ENCODE peak calls at places on chromosomes 4 and X, in five cellular contexts. L is HepG2, H is WTC11, R is GM12878, K is K562. A is an unnamed sample.

GRCh38 chr4:83356899-83357661 is 22.4 kb upstream of the HPSE start:
- DNase-seq in R (no peak), H (no peak), L (peak), K (no peak), A (no peak)

GRCh38 chrX:44974462-44974861 is 101.5 kb downstream of the KDM6A start:
- DNase-seq in H (no peak), L (no peak), K (no peak), R (no peak), A (peak)

GRCh38 chr4:74934016-74934821 is 1.3 kb downstream of the PARM1 start:
- DNase-seq in H (peak), K (no peak), R (no peak), L (no peak), A (no peak)

GRCh38 chr4:51963871-51964513 is 56.2 kb downstream of the LRRC66 start:
- DNase-seq in R (no peak), K (no peak), L (no peak), H (no peak), A (no peak)

GRCh38 chrX:118226060-118226428 is 109.4 kb upstream of the KLHL13 start:
- DNase-seq in L (peak), R (peak), H (no peak), K (peak), A (peak)

GRCh38 chr4:18291981-18292380 is 270.4 kb upstream of the LCORL start:
- DNase-seq in H (no peak), L (no peak), K (no peak), R (no peak), A (no peak)

GRCh38 chr4:168848112-168848511 is 161.9 kb downstream of the CBR4 start:
- DNase-seq in R (no peak), K (no peak), H (no peak), L (peak), A (no peak)

GRCh38 chr4:168451331-168451730 is 29.0 kb downstream of the DDX60L start:
- DNase-seq in H (no peak), R (no peak), L (no peak), K (no peak), A (peak)

GRCh38 chrX:14051416-14051815 is 21.7 kb upstream of the GEMIN8 start:
- DNase-seq in H (no peak), L (no peak), K (no peak), R (no peak), A (no peak)

GRCh38 chr4:8640816-8641215 is 48.3 kb downstream of the CPZ start:
- DNase-seq in R (no peak), H (peak), K (no peak), L (no peak), A (no peak)

GRCh38 chr4:92339671-92340070 is 35.9 kb downstream of the GRID2 start:
- DNase-seq in H (no peak), K (no peak), R (no peak), L (no peak), A (no peak)

GRCh38 chrX:139204903-139205667 is 325.5 kb upstream of the F9 start:
- DNase-seq in L (no peak), R (no peak), H (peak), K (peak), A (peak)

GRCh38 chr4:138909605-138910004 is 106.0 kb upstream of the NOCT start:
- DNase-seq in L (no peak), H (no peak), R (no peak), K (no peak), A (no peak)

GRCh38 chrX:44765556-44765955 is 78.3 kb upstream of the DUSP21 start:
- DNase-seq in H (no peak), L (no peak), K (no peak), R (no peak), A (no peak)

GRCh38 chr4:118869808-118870342 is 18.8 kb upstream of the SYNPO2 start:
- DNase-seq in L (no peak), H (no peak), R (no peak), K (no peak), A (no peak)

GRCh38 chr4:19382993-19383392 is 868.7 kb upstream of the SLIT2 start:
- DNase-seq in R (no peak), K (no peak), H (no peak), L (no peak), A (no peak)

GRCh38 chr4:19379318-19379717 is 872.4 kb upstream of the SLIT2 start:
- DNase-seq in R (no peak), H (no peak), K (no peak), L (no peak), A (no peak)

GRCh38 chr4:19375931-19376330 is 875.8 kb upstream of the SLIT2 start:
- DNase-seq in K (no peak), R (no peak), L (no peak), H (no peak), A (no peak)

GRCh38 chr4:19380600-19380999 is 871.1 kb upstream of the SLIT2 start:
- DNase-seq in R (no peak), L (no peak), K (no peak), H (no peak), A (no peak)

DNA sequence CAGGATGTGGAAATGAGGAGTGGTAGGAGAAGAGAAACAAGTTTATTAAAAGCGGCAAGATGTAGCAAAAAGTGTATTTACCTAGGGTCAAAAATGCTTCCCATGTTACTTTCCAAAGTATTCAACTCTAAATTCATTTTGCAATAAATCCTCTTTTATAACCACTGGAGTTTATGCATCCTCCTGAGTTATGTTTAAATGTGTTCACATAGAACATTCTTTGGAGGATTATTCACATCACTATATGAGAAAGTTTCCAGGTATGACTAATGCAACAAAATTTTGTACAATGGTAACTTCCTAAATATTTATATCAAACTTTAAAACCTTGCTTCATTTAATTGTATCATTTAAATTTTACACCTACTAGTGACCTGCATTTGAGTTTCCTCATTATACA is 870.6 kb upstream of the SLIT2 start:
- DNase-seq in L (no peak), H (no peak), R (no peak), K (no peak), A (no peak)
- TF ChIP-seq ESRRA in L (no peak), H (no peak), R (no peak), K (no peak), A (no peak)

GRCh38 chr4:110085131-110085530 is 113.3 kb downstream of the ELOVL6 start:
- DNase-seq in R (no peak), H (no peak), K (peak), L (peak), A (no peak)
- TF ChIP-seq ESRRA in R (no peak), H (no peak), K (no peak), L (no peak), A (no peak)

GRCh38 chr4:175252642-175253041 is 334.5 kb downstream of the ADAM29 start:
- DNase-seq in H (peak), L (no peak), R (no peak), K (no peak), A (no peak)

GRCh38 chr4:175253184-175253902 is 335.2 kb downstream of the ADAM29 start:
- DNase-seq in L (no peak), H (no peak), K (no peak), R (no peak), A (peak)
- TF ChIP-seq ESRRA in L (no peak), H (no peak), K (no peak), R (no peak), A (no peak)

DNA sequence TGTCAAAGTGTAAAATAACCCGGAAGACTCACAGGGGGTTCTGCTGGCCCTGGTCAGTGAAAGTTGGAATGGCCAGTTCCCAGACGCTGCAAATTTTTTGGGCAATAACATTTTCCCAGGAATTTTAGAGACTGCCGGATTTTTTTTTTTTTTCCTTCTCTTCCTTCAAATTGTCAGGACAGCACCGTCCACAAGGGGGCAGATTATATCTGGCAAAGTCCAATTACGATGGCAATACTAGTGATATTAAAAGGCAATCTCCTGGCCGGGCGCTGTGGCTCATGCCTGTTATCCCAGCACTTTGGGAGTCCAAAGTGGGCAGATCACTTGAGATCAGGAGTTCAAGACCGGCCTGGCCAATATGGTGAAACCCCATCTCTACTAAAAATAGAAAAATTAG is 20.5 kb downstream of the SLC25A5 start:
- DNase-seq in L (peak), K (peak), H (peak), R (no peak), A (no peak)
- TF ChIP-seq ESRRA in L (no peak), K (no peak), H (no peak), R (no peak), A (no peak)

DNA sequence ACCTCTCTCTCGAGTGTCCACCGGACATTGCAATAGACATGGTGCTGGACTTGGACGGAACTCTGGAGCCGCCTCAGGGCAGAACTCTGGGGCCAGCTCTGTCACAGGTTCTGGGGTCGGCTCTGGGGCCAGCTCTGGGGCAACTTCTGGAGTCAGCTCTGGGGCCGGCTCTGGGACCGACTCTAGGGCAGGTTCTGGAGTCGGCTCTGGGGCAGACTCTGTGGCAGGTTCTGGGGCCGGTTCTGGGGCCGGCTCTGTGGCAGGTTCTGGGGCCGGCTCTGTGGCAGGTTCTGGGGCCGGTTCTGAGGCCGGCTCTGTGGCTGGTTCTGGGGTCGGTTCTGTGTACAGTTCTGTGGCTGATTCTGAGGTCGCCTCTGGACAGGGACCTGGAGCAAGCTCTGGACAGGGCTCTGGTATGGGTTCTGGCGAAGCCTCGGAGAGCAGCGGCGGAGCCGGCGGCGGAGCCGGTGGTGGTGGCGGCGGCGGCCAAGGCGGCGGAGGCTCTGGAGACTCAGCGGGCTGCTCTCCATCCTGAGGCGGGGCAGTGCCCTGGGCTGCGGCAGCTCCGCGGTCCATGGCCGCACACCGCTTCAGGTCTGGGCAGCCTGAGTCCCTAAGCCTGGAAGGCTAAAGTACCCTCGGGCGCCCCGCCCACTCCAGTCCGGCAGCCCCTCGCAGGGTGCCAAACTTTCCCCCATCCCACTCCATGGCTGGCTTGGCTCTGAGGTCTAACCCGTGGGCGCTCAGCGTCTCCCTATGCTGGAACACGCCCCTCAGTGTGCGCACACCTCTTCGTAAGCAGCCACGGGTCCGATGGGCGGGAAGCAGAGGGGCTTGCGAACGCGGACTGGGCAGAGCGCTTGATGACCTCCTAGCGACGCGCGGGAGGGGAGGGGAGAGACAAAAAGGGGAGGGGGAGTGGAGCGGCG is at the start of gene DGKK:
- DNase-seq in R (no peak), L (peak), H (peak), K (no peak), A (no peak)
- TF ChIP-seq ESRRA in R (no peak), L (no peak), H (no peak), K (no peak), A (no peak)

DNA sequence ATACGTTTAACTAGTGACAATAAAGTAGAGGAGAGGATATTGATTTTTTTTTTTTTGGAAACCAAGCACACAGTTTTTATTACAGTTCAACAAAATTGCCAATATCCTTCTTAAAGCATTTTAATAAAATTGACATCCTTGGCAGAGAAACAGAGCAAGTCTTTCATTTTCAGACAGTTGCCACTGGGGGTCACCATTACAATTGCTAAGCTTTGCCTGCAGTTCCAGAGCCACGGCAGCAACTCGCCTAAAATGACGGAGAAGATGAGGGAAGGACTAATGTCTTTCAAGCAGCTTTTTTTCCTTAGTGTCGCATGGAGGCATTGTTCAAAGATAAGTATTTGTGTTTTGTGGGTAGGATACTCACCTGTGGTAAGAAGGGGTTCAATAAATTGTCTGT is 507.8 kb upstream of the ARX start:
- DNase-seq in R (no peak), K (peak), H (peak), L (peak), A (peak)
- TF ChIP-seq ESRRA in R (no peak), K (no peak), H (no peak), L (no peak), A (no peak)

DNA sequence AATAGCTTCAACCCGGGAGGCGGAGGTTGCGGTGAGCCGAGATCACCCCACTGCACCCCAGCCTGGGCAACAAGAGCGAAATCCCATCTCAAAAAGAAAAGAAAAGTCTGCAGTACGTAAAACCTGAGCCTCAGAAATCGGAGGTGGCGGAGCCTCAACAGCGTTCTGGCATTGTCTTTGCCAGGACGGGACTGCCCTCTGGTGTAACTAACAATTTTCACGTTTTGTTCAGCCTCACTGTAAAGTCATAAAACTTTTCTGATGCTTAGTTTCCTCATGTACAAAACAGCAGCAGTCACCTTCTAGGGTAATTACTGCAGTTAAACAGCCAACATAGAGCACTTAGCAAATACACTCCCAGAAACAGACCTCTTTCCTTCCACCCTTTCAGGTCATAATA is 121.7 kb downstream of the RBM47 start:
- DNase-seq in H (no peak), K (no peak), L (no peak), R (no peak), A (peak)
- TF ChIP-seq ESRRA in H (no peak), K (no peak), L (no peak), R (no peak), A (no peak)

DNA sequence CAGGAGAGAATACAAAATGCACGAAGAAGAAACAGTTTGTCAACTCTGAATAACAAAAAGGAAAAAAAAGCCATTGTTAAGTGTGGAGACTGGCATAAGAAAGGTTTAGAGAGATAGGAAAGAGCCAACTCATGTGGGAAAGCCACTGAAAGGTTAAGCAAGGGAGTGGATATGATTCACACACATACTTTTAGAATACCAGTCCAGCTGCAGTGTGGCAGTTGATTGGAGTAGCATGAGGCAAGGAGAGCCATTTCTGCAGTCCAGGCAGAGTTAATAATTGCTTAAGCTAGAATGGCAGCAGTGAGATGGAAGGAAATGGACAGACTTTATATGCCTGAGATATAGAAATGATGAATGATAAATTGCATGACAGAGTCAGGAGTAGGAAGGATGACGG is 36.9 kb upstream of the ADAD1 start:
- DNase-seq in K (no peak), H (no peak), L (no peak), R (no peak), A (peak)
- TF ChIP-seq ESRRA in K (no peak), H (no peak), L (no peak), R (no peak), A (no peak)

DNA sequence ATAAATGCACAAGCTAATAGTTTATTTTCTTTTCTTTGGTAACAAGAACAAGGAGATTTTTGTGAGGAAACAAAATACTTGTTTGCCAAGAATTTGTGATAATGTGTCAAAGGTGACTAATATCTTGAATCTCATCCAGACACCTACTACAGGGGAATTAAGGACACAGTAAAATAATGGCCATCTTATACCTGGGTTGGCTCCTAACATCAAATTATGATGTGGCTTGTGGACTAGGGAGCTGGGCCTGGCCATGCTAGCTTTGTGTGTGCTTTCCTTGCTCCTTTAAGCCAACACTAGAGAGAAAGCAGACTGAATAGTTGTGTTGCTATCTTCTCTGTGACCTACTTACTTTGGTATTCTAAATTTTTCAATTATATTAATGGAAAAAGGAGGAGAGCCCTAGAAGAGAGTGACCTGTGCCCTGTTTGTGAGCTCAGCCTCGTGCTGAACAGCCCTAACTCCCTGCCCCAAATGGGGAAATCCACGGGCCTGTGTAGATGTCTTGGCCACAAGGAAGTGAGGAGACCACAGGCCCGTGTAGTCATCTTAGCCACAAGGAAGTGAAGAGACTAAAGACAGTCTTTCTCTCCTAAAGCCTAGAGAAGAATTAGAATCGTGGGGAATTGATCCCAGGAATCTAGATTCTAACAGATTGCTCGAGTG is 23.3 kb downstream of the ARHGAP24 start:
- DNase-seq in K (no peak), R (peak), H (no peak), L (no peak), A (peak)
- TF ChIP-seq ESRRA in K (no peak), R (no peak), H (no peak), L (no peak), A (no peak)

DNA sequence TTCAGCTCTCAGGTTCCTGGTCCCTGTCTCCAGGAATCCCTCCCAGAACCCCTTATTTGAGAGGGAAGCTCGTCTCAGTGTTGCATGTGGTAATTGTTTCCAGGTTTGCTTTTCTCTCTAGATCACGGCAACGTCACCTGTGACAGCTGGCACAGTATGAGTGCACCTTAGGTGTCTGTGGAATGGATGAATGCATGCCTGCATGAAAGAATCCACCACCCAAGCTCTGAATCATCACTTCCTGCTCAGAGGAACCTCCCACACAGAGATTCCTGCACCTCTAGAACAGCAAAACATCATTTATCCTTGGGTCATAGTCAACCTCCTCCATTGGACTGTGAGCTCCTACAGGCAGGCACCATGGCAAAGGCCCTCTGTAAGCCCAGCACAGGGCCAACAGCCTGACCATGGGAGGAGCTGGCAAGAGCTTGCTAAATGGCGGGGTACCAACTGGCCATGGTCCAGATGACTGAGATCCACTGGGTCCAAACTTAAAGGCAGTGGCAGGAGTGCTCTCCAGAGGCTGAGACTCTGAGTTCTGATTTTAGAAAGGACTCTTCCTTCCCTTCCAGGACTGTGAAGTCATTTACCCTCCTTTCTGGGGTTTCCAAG is 116.2 kb downstream of the SLC2A9 start:
- DNase-seq in R (no peak), L (no peak), H (no peak), K (no peak), A (no peak)
- TF ChIP-seq ESRRA in R (no peak), L (no peak), H (no peak), K (no peak), A (no peak)

A was measured in A549.